ENCODE peak calls at places on chromosomes 3 and 15, in seven cellular contexts. M is stimulated activated CD4-positive, alpha-beta T cell treated with anti-CD3 and anti-CD28 coated beads, TNF-alpha, amount 100 ng/mL, for 4 hours; P is nephron progenitor cell; G is brain microvascular endothelial cell; Q is GM12878; Z is tibial artery; R is non-pigmented ciliary epithelial cell. C is an unnamed sample.

GRCh38 chr15:40500584-40501330 is 30.0 kb downstream of the CHST14 start:
- DNase-seq in M (no peak), P (no peak), G (peak), Q (no peak), Z (no peak), R (peak), C (no peak)

GRCh38 chr3:150603888-150604319 is 783 bp downstream of the SELENOT start:
- DNase-seq in M (no peak), P (no peak), G (no peak), Q (no peak), Z (no peak), R (no peak), C (no peak)

GRCh38 chr15:89361451-89362202 is 27.0 kb upstream of the POLG start:
- DNase-seq in M (peak), P (peak), G (peak), Q (no peak), Z (peak), R (no peak), C (no peak)

GRCh38 chr3:157464283-157464682 is 27.6 kb downstream of the PTX3 start:
- DNase-seq in M (no peak), P (no peak), G (peak), Q (no peak), Z (no peak), R (peak), C (no peak)

GRCh38 chr3:2961576-2961975 is 148.6 kb downstream of the IL5RA start:
- DNase-seq in M (no peak), P (no peak), G (no peak), Q (no peak), Z (no peak), R (no peak), C (no peak)

GRCh38 chr3:153087595-153088566 is 74.1 kb upstream of the RAP2B start:
- DNase-seq in M (no peak), P (no peak), G (no peak), Q (no peak), Z (no peak), R (peak), C (no peak)

GRCh38 chr3:66150977-66151376 is 69.8 kb upstream of the SLC25A26 start:
- DNase-seq in M (no peak), P (no peak), G (no peak), Q (no peak), Z (no peak), R (no peak), C (no peak)

GRCh38 chr3:162938073-162938472 is 1441.5 kb downstream of the OTOL1 start:
- DNase-seq in M (no peak), P (no peak), G (no peak), Q (no peak), Z (no peak), R (no peak), C (no peak)

GRCh38 chr3:133663569-133664313 is 2.0 kb upstream of the TOPBP1 start:
- DNase-seq in M (no peak), P (peak), G (peak), Q (no peak), Z (no peak), R (no peak), C (no peak)

GRCh38 chr3:59783468-59783988 is 733.7 kb upstream of the CFAP20DC start:
- DNase-seq in M (no peak), P (no peak), G (no peak), Q (no peak), Z (no peak), R (no peak), C (no peak)

GRCh38 chr15:32641517-32642059 is at the start of gene SCG5:
- DNase-seq in M (no peak), P (peak), G (peak), Q (no peak), Z (no peak), R (no peak), C (no peak)

GRCh38 chr3:125624341-125624740 is 29.0 kb upstream of the OSBPL11 start:
- DNase-seq in M (no peak), P (no peak), G (no peak), Q (no peak), Z (no peak), R (no peak), C (no peak)

GRCh38 chr3:42819351-42819965 is 10.2 kb downstream of the ACKR2 start:
- DNase-seq in M (no peak), P (no peak), G (no peak), Q (no peak), Z (no peak), R (no peak), C (no peak)